ENCODE peak calls at places on chromosome 17, in eight cellular contexts. X, Y, V, I, H, J, W and G are unnamed samples.

GRCh38 chr17:73430848-73431247 is 119.0 kb upstream of the CDC42EP4 start:
- DNase-seq in J (no peak), Y (peak; percentile 14), I (no peak), X (no peak), H (no peak), W (no peak), V (peak; percentile 50), G (peak; percentile 51)

GRCh38 chr17:12402963-12403622 is 262.6 kb upstream of the MYOCD start:
- DNase-seq in I (no peak), J (no peak), V (peak; percentile 15), X (no peak), W (no peak), H (no peak), Y (peak; percentile 90), G (no peak)

GRCh38 chr17:45325810-45326209 is 9.0 kb upstream of the MAP3K14 start:
- DNase-seq in W (no peak), I (no peak), V (no peak), Y (no peak), J (no peak), X (no peak), H (no peak), G (no peak)

GRCh38 chr17:71441098-71441497 is 679.7 kb upstream of the SOX9 start:
- DNase-seq in V (peak; percentile 97), X (no peak), H (no peak), J (no peak), Y (peak; percentile 75), I (no peak), W (no peak), G (no peak)

GRCh38 chr17:61436273-61436672 is 15.9 kb upstream of the TBX4 start:
- DNase-seq in V (no peak), X (no peak), H (no peak), Y (no peak), W (no peak), J (no peak), I (no peak), G (no peak)

GRCh38 chr17:75834279-75834920 is 9.8 kb downstream of the UNC13D start:
- DNase-seq in J (no peak), H (no peak), Y (no peak), X (no peak), W (no peak), I (no peak), V (no peak), G (no peak)

GRCh38 chr17:45319239-45319703 is 2.5 kb upstream of the MAP3K14 start:
- DNase-seq in X (no peak), J (no peak), I (no peak), Y (peak; percentile 51), W (no peak), V (peak; percentile 99), H (no peak), G (no peak)

GRCh38 chr17:34568953-34569352 is 10.4 kb upstream of the TMEM132E start:
- DNase-seq in X (no peak), I (no peak), H (no peak), V (no peak), Y (no peak), J (no peak), W (no peak), G (no peak)

GRCh38 chr17:7444682-7445010 is 215 bp upstream of the CHRNB1 start:
- DNase-seq in V (no peak), X (no peak), J (no peak), W (no peak), Y (no peak), I (no peak), H (no peak), G (no peak)

GRCh38 chr17:76530826-76531500 is 6.5 kb downstream of the CYGB start:
- DNase-seq in H (no peak), J (no peak), X (no peak), W (no peak), I (no peak), Y (no peak), V (no peak), G (no peak)

GRCh38 chr17:8470447-8471047 is 34.9 kb downstream of the NDEL1 start:
- DNase-seq in Y (no peak), X (peak; percentile 85), H (peak; percentile 78), V (no peak), J (no peak), I (no peak), W (no peak), G (peak; percentile 93)

GRCh38 chr17:8696456-8696855 is 48.2 kb downstream of the CCDC42 start:
- DNase-seq in J (no peak), W (no peak), X (no peak), Y (no peak), V (no peak), I (no peak), H (no peak), G (no peak)

GRCh38 chr17:74960739-74961342 is 11.7 kb downstream of the HID1 start:
- DNase-seq in I (peak; percentile 73), H (no peak), V (no peak), J (no peak), X (no peak), Y (peak; percentile 38), W (no peak), G (no peak)

GRCh38 chr17:79630821-79631639 is 20.2 kb upstream of the RBFOX3 start:
- DNase-seq in I (no peak), J (no peak), W (no peak), V (no peak), H (no peak), Y (no peak), X (no peak), G (peak; percentile 7)

GRCh38 chr17:76504117-76504516 is 2.9 kb upstream of the RHBDF2 start:
- DNase-seq in Y (no peak), H (no peak), X (no peak), W (no peak), J (no peak), I (peak; percentile 35), V (no peak), G (no peak)

GRCh38 chr17:76529224-76529642 is 8.3 kb downstream of the CYGB start:
- DNase-seq in I (no peak), Y (peak; percentile 98), J (peak; percentile 84), V (peak; percentile 70), H (peak; percentile 89), X (peak; percentile 83), W (no peak), G (peak; percentile 86)

GRCh38 chr17:21296097-21297025 is 11.8 kb downstream of the MAP2K3 start:
- DNase-seq in V (no peak), I (no peak), J (no peak), X (no peak), Y (no peak), H (peak; percentile 66), W (no peak), G (no peak)

GRCh38 chr17:6642592-6642991 is 1.7 kb downstream of the TXNDC17 start:
- DNase-seq in J (no peak), W (no peak), X (no peak), H (no peak), V (peak; percentile 74), Y (no peak), I (no peak), G (no peak)

GRCh38 chr17:46818319-46818928 is at the start of gene WNT3:
- DNase-seq in W (no peak), V (no peak), Y (no peak), J (no peak), H (peak; percentile 72), I (peak; percentile 36), X (no peak), G (peak; percentile 45)

GRCh38 chr17:55607736-55608341 is 96.6 kb upstream of the SMIM36 start:
- DNase-seq in I (no peak), Y (peak; percentile 75), V (peak; percentile 97), H (no peak), J (peak; percentile 30), X (peak; percentile 93), W (no peak), G (peak; percentile 85)

GRCh38 chr17:78012428-78012827 is 53.9 kb downstream of the TNRC6C start:
- DNase-seq in I (no peak), W (no peak), J (no peak), V (no peak), Y (no peak), X (no peak), H (no peak), G (no peak)

GRCh38 chr17:81509687-81510523 is 2.7 kb downstream of the ACTG1 start:
- DNase-seq in V (no peak), I (peak; percentile 49), Y (no peak), H (no peak), W (no peak), J (no peak), X (no peak), G (no peak)
- TF ChIP-seq CTCF in V (no peak), I (no peak), Y (no peak), H (no peak), W (no peak), J (no peak), X (no peak), G (no peak)

GRCh38 chr17:59785091-59785799 is 77.8 kb downstream of the VMP1 start:
- DNase-seq in I (no peak), X (no peak), W (no peak), V (peak; percentile 37), J (no peak), H (no peak), Y (peak; percentile 42), G (no peak)

GRCh38 chr17:59786213-59786535 is 78.7 kb downstream of the VMP1 start:
- DNase-seq in I (no peak), W (no peak), X (no peak), H (no peak), Y (no peak), J (no peak), V (no peak), G (no peak)

GRCh38 chr17:59790936-59791335 is 83.5 kb downstream of the VMP1 start:
- DNase-seq in H (no peak), X (no peak), W (no peak), V (no peak), I (no peak), J (no peak), Y (peak; percentile 76), G (no peak)

GRCh38 chr17:59783221-59784016 is 76.0 kb downstream of the VMP1 start:
- DNase-seq in Y (peak; percentile 64), V (peak; percentile 74), W (no peak), J (no peak), I (no peak), X (no peak), H (no peak), G (no peak)

GRCh38 chr17:59786536-59787319 is 79.3 kb downstream of the VMP1 start:
- DNase-seq in H (no peak), V (peak; percentile 100), X (no peak), Y (peak; percentile 100), I (peak; percentile 72), W (peak; percentile 39), J (no peak), G (peak; percentile 30)
- TF ChIP-seq CTCF in H (no peak), V (no peak), X (no peak), Y (peak; percentile 3), I (no peak), W (no peak), J (peak; percentile 20), G (no peak)

DNA sequence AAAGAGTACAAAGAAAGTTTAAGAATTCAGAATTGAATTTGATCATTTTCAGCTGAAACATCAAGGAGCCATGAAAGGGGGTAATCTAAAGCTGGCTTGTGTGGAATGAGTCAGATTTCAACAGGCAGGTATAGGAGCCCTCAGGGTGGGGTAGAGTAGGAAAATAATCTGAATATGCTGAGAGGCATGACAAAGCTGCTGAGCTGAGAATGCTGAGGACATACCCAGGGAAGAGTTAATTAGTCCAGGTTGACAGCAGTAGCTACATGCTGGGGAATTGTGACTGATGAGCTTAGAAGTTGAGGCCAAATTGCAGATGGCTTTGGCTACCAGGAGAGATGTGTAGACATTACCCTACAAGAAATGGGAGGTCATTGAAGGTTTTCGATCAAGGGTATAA is 110.0 kb downstream of the CA10 start:
- DNase-seq in X (no peak), W (no peak), Y (no peak), H (no peak), J (no peak), I (no peak), V (no peak), G (no peak)
- TF ChIP-seq CTCF in X (no peak), W (no peak), Y (no peak), H (no peak), J (no peak), I (no peak), V (no peak), G (no peak)

GRCh38 chr17:67474081-67474661 is 97.1 kb downstream of the PITPNC1 start:
- DNase-seq in H (no peak), V (no peak), Y (peak; percentile 72), W (no peak), X (no peak), J (no peak), I (no peak), G (no peak)
- TF ChIP-seq CTCF in H (peak; percentile 25), V (no peak), Y (no peak), W (no peak), X (no peak), J (no peak), I (no peak), G (no peak)